ENCODE peak calls at places on chromosomes 3 and 15, in four cellular contexts. Z is pancreas, G is Peyer's patch, T is sigmoid colon. M is an unnamed sample.

GRCh38 chr15:65305144-65305758 is 774 bp downstream of the RNU5B-1 start:
- DNase-seq in Z (no peak), G (no peak), T (no peak), M (no peak)

GRCh38 chr3:184757010-184757651 is 45.3 kb upstream of the MAGEF1 start:
- DNase-seq in G (no peak), Z (no peak), T (peak; percentile 91), M (peak; percentile 56)

GRCh38 chr15:68352401-68353062 is 75.0 kb downstream of the FEM1B start:
- DNase-seq in G (no peak), Z (no peak), T (peak; percentile 90), M (no peak)

GRCh38 chr3:147422934-147423599 is 13.9 kb downstream of the ZIC1 start:
- DNase-seq in T (no peak), Z (peak; percentile 43), G (no peak), M (no peak)

GRCh38 chr3:112619295-112619694 is 21.6 kb downstream of the CCDC80 start:
- DNase-seq in G (no peak), T (no peak), Z (no peak), M (no peak)

GRCh38 chr15:99564221-99565030 is 1.4 kb upstream of the MEF2A start:
- DNase-seq in T (peak; percentile 75), G (no peak), Z (no peak), M (peak; percentile 54)

GRCh38 chr3:127628426-127628787 is 578 bp upstream of the PODXL2 start:
- DNase-seq in Z (no peak), T (no peak), G (no peak), M (no peak)

GRCh38 chr3:171461087-171461917 is 1.1 kb upstream of the TNIK start:
- DNase-seq in G (no peak), T (no peak), Z (no peak), M (no peak)

GRCh38 chr15:59087731-59088130 is 17.2 kb upstream of the CCNB2 start:
- DNase-seq in T (no peak), Z (no peak), G (no peak), M (no peak)

GRCh38 chr15:29677450-29677849 is 144.8 kb downstream of the TJP1 start:
- DNase-seq in G (no peak), Z (no peak), T (no peak), M (no peak)

GRCh38 chr3:192082733-192083660 is 622.0 kb downstream of the PYDC2 start:
- DNase-seq in T (no peak), G (no peak), Z (no peak), M (no peak)

GRCh38 chr3:81864273-81864672 is 102.8 kb upstream of the GBE1 start:
- DNase-seq in G (no peak), Z (no peak), T (no peak), M (no peak)

GRCh38 chr3:98884675-98885371 is 16.7 kb downstream of the DCBLD2 start:
- DNase-seq in Z (no peak), G (no peak), T (no peak), M (no peak)

GRCh38 chr3:148333091-148333490 is 364.6 kb upstream of the AGTR1 start:
- DNase-seq in T (no peak), Z (no peak), G (no peak), M (peak; percentile 57)

GRCh38 chr3:115713247-115713646 is 89.9 kb downstream of the GAP43 start:
- DNase-seq in Z (peak; percentile 84), G (no peak), T (no peak), M (no peak)

GRCh38 chr3:72062017-72062416 is 277.1 kb upstream of the PROK2 start:
- DNase-seq in T (no peak), Z (no peak), G (no peak), M (no peak)

GRCh38 chr15:35705030-35705884 is 159.3 kb upstream of the DPH6 start:
- DNase-seq in T (no peak), G (no peak), Z (no peak), M (no peak)

GRCh38 chr15:88776646-88777045 is 26.6 kb upstream of the ACAN start:
- DNase-seq in Z (no peak), T (no peak), G (no peak), M (no peak)

GRCh38 chr3:63232764-63233396 is 45.2 kb upstream of the SYNPR start:
- DNase-seq in T (no peak), Z (no peak), G (no peak), M (no peak)

GRCh38 chr3:159866201-159866746 is 122.4 kb upstream of the IL12A start:
- DNase-seq in Z (no peak), G (no peak), T (no peak), M (no peak)

GRCh38 chr3:171566803-171567422 is 106.7 kb upstream of the TNIK start:
- DNase-seq in G (no peak), T (no peak), Z (no peak), M (no peak)

GRCh38 chr3:1087066-1087555 is 5.7 kb upstream of the CNTN6 start:
- DNase-seq in Z (no peak), T (no peak), G (no peak), M (no peak)

GRCh38 chr15:60126661-60127060 is 122.5 kb downstream of the FOXB1 start:
- DNase-seq in G (no peak), Z (no peak), T (no peak), M (no peak)

GRCh38 chr15:87604857-87605446 is 651.6 kb downstream of the NTRK3 start:
- DNase-seq in T (no peak), G (no peak), Z (no peak), M (no peak)

GRCh38 chr3:10444511-10444910 is 60.9 kb downstream of the ATP2B2 start:
- DNase-seq in T (no peak), G (peak; percentile 11), Z (no peak), M (no peak)
- H3K27ac ChIP-seq in T (no peak overlapping the region), G (no peak overlapping the region), Z (no peak overlapping the region), M (no peak overlapping the region)

DNA sequence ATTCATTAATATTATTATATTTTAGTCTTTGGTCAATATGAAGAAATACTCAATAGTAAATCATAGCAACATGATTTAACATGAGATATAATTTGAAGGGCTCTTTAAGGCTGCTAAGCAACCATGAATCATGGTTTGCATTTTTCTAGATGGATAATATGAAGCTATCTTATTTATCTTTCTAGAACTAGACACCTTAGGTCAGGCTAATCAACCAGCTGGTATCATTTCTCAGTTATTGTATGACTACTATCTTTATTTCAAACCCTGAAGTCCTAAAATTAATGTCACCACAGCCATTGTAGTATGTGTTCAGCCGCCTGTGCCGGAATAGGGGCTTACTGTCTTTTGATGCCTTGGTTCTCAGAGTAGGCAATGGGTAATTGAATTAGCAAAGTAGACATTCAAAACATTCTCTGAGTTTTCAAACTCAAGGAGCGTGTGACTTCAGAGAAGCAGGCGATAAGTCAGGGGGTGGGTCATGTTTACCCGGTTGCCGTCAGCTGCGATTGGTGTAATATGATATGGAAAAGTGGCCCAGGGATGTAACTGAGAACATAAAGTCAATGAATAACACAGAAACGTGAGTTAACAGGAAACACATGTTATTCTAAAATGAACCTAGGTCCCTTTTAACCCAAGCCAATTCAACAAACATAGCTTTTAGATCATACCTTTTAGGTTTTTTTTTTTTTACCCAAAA is 93.4 kb upstream of the CTDSPL start:
- DNase-seq in T (no peak), G (no peak), Z (no peak), M (no peak)
- H3K27ac ChIP-seq in T (no peak overlapping the region), G (no peak overlapping the region), Z (peak overlapping the region; percentile 81), M (no peak overlapping the region)

GRCh38 chr15:72375846-72376581 is at the start of gene HEXA:
- DNase-seq in G (peak; percentile 97), T (peak; percentile 99), Z (peak; percentile 99), M (peak; percentile 69)

GRCh38 chr15:72369964-72370363 is 5.8 kb downstream of the HEXA start:
- DNase-seq in Z (no peak), G (no peak), T (no peak), M (no peak)

GRCh38 chr15:72380743-72381142 is 4.9 kb upstream of the HEXA start:
- DNase-seq in T (no peak), G (no peak), Z (no peak), M (no peak)

GRCh38 chr15:72379856-72380255 is 4.0 kb upstream of the HEXA start:
- DNase-seq in Z (no peak), T (no peak), G (no peak), M (no peak)

DNA sequence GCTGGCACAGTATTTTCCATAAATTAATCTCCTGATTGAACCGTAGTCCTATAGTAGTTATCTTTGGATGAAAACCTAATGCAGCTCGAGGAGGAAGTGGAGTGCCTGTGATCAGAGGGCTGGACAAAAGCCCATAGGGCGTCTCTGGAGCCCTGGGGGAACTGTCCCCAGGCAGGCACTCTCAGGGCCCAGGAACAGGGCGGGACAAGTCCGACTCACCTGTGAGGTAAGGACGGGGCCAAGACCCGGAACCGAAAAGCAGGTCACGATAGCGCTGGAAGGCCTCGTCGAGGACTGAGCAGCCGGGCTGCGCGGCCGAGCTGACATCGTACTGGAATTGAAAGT is 341 bp downstream of the HEXA start:
- DNase-seq in G (no peak), Z (no peak), T (no peak), M (no peak)
- H3K27ac ChIP-seq in G (peak overlapping the region; percentile 88), Z (peak overlapping the region; percentile 77), T (peak overlapping the region; percentile 82), M (peak overlapping the region; percentile 86)

DNA sequence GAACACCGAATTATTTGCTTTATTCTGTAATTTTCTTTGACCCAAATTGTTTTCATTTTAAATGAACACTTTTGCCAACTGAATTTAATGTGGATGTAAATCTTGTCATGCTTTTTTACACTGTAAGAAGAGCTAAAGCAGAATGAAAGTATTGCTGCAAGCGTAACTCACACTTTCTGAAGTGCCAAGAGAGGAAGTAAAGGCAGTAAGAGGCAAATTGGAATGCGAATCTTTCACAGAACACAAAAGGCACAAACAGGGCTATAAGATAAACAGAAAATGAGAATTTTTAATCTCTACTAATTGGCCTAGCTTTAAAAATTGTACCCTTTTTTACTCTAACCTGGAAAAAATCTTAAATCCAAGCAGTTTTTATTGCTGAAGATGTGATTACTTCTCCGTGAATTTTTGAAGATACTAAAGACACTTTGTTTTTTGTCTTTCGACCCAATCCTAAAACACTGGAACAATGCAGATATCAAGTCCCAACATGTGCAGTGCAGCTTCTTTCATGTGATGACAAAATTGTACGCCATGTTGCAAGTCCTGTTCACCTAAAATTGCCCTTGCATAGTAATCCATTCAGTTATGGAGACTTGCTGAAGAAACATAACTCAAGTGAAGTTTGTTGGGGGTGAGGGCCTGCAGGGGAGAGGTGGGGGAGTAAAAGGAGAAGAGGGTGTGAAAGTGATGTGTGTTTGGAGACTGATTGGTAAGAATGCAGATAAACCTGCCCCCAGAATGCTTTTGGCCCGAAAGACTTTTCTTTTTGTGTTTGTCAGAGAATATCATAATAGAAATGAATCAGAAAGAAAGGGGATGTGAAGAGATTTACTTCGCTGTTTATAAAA is 1.4 kb downstream of the ARID3B start:
- DNase-seq in Z (no peak), T (no peak), G (no peak), M (no peak)
- H3K27ac ChIP-seq in Z (no peak overlapping the region), T (peak overlapping the region; percentile 80), G (peak overlapping the region; percentile 81), M (no peak overlapping the region)

GRCh38 chr3:25661694-25662455 is 2.8 kb downstream of the TOP2B start:
- DNase-seq in G (no peak), T (no peak), Z (no peak), M (no peak)
- H3K27ac ChIP-seq in G (no peak overlapping the region), T (peak overlapping the region; percentile 96), Z (no peak overlapping the region), M (no peak overlapping the region)